ENCODE peak calls at places on chromosomes 4 and X, in four cellular contexts. M is GM12878, A is fibroblast of mammary gland, L is ovary. D is an unnamed sample.

GRCh38 chr4:118765399-118765798 is 70.5 kb downstream of the SEC24D start:
- DNase-seq in A (peak; percentile 99), L (no peak), M (no peak), D (no peak)

GRCh38 chr4:183532823-183533222 is 28.0 kb downstream of the ING2 start:
- DNase-seq in M (no peak), L (no peak), A (peak; percentile 22), D (no peak)

GRCh38 chrX:23503835-23504539 is 163.3 kb upstream of the PRDX4 start:
- DNase-seq in L (no peak), A (peak; percentile 87), M (no peak), D (no peak)

GRCh38 chrX:10512258-10512657 is 108.1 kb downstream of the MID1 start:
- DNase-seq in A (peak; percentile 53), M (no peak), L (no peak), D (no peak)

GRCh38 chr4:168218663-168219062 is 99.9 kb downstream of the DDX60 start:
- DNase-seq in L (no peak), M (no peak), A (peak; percentile 58), D (no peak)

GRCh38 chr4:76611164-76611563 is 176.1 kb downstream of the SHROOM3 start:
- DNase-seq in A (no peak), L (no peak), M (no peak), D (no peak)

GRCh38 chrX:119121341-119121740 is 6.3 kb downstream of the KIAA1210 start:
- DNase-seq in A (peak; percentile 52), L (no peak), M (no peak), D (no peak)

GRCh38 chr4:8657381-8657776 is 64.8 kb downstream of the CPZ start:
- DNase-seq in M (no peak), L (no peak), A (no peak), D (no peak)

GRCh38 chr4:165440415-165440882 is 61.6 kb downstream of the CPE start:
- DNase-seq in M (no peak), L (no peak), A (peak; percentile 80), D (no peak)

GRCh38 chr4:11529625-11530201 is 101.0 kb upstream of the HS3ST1 start:
- DNase-seq in L (no peak), A (peak; percentile 47), M (no peak), D (no peak)

GRCh38 chr4:81811562-81812293 is 340.0 kb upstream of the RASGEF1B start:
- DNase-seq in L (no peak), A (no peak), M (no peak), D (no peak)

GRCh38 chrX:9907645-9908387 is 59.3 kb upstream of the CLDN34 start:
- DNase-seq in M (no peak), A (peak; percentile 81), L (no peak), D (no peak)

GRCh38 chr4:86967061-86967460 is 32.2 kb downstream of the AFF1 start:
- DNase-seq in M (no peak), A (no peak), L (no peak), D (no peak)

GRCh38 chrX:13283968-13284914 is 35.6 kb downstream of the ATXN3L start:
- DNase-seq in M (no peak), L (no peak), A (peak; percentile 89), D (no peak)

GRCh38 chrX:826026-826425 is 195.4 kb downstream of the SHOX start:
- DNase-seq in L (no peak), M (no peak), A (peak; percentile 49), D (no peak)

GRCh38 chrX:37455381-37455780 is 106.2 kb downstream of the PRRG1 start:
- DNase-seq in A (no peak), L (no peak), M (no peak), D (no peak)

GRCh38 chr4:88616275-88616996 is 24.2 kb downstream of the HERC3 start:
- DNase-seq in M (no peak), A (peak; percentile 97), L (no peak), D (no peak)

GRCh38 chr4:17063870-17064269 is 165.4 kb upstream of the LDB2 start:
- DNase-seq in M (no peak), A (peak; percentile 75), L (no peak), D (no peak)

GRCh38 chr4:144350706-144351105 is 210.2 kb upstream of the GYPA start:
- DNase-seq in M (no peak), A (peak; percentile 24), L (no peak), D (no peak)

GRCh38 chr4:78040431-78040830 is 16.7 kb upstream of the FRAS1 start:
- DNase-seq in M (no peak), A (no peak), L (no peak), D (no peak)

GRCh38 chr4:142293536-142293935 is 552.6 kb downstream of the INPP4B start:
- DNase-seq in A (no peak), L (no peak), M (no peak), D (no peak)

GRCh38 chrX:130030826-130031225 is 48.4 kb downstream of the BCORL1 start:
- DNase-seq in A (no peak), M (no peak), L (no peak), D (no peak)

GRCh38 chr4:26782168-26782829 is 78.3 kb upstream of the STIM2 start:
- DNase-seq in M (no peak), A (peak; percentile 18), L (no peak), D (no peak)

GRCh38 chr4:146278986-146279385 is 64.6 kb downstream of the REELD1 start:
- DNase-seq in A (peak; percentile 12), L (no peak), M (no peak), D (no peak)

GRCh38 chrX:2693526-2694002 is 2.5 kb downstream of the CD99 start:
- DNase-seq in L (no peak), M (no peak), A (no peak), D (no peak)

GRCh38 chr4:104064650-104065577 is 345.1 kb upstream of the TACR3 start:
- DNase-seq in A (peak; percentile 34), L (peak; percentile 10), M (peak; percentile 23), D (peak; percentile 11)

GRCh38 chr4:10619220-10619619 is 65.3 kb downstream of the CLNK start:
- DNase-seq in L (no peak), A (peak; percentile 37), M (no peak), D (no peak)

GRCh38 chrX:119325456-119325855 is 73.7 kb upstream of the SLC25A43 start:
- DNase-seq in L (no peak), A (no peak), M (no peak), D (no peak)

GRCh38 chr4:114927881-114928280 is 185.5 kb downstream of the NDST4 start:
- DNase-seq in A (no peak), M (no peak), L (no peak), D (no peak)

GRCh38 chr4:27790911-27791310 is 930.3 kb downstream of the STIM2 start:
- DNase-seq in L (no peak), A (peak; percentile 38), M (no peak), D (no peak)

GRCh38 chrX:16123222-16123786 is at the start of gene GRPR:
- DNase-seq in M (no peak), L (peak; percentile 41), A (peak; percentile 85), D (peak; percentile 38)

GRCh38 chr4:42425146-42426065 is 28.1 kb downstream of the SHISA3 start:
- DNase-seq in A (no peak), L (no peak), M (no peak), D (no peak)

GRCh38 chrX:63686878-63687714 is 97.9 kb downstream of the ARHGEF9 start:
- DNase-seq in A (peak; percentile 77), M (peak; percentile 20), L (no peak), D (peak; percentile 19)

GRCh38 chr4:8015512-8015911 is 75.9 kb upstream of the AFAP1 start:
- DNase-seq in A (peak; percentile 14), M (no peak), L (no peak), D (no peak)

GRCh38 chrX:97389761-97390192 is 506.1 kb downstream of the RPA4 start:
- DNase-seq in L (no peak), M (no peak), A (peak; percentile 88), D (no peak)
- TF ChIP-seq CTCF in L (no peak), M (no peak), A (no peak), D (no peak)

GRCh38 chrX:110532527-110532926 is 173.9 kb downstream of the RTL9 start:
- DNase-seq in A (peak; percentile 31), L (no peak), M (no peak), D (no peak)
- TF ChIP-seq CTCF in A (no peak), L (no peak), M (no peak), D (no peak)

GRCh38 chr4:154018659-154019058 is 229.8 kb upstream of the SFRP2 start:
- DNase-seq in A (no peak), M (no peak), L (no peak), D (no peak)
- TF ChIP-seq CTCF in A (peak; percentile 14), M (no peak), L (no peak), D (no peak)

DNA sequence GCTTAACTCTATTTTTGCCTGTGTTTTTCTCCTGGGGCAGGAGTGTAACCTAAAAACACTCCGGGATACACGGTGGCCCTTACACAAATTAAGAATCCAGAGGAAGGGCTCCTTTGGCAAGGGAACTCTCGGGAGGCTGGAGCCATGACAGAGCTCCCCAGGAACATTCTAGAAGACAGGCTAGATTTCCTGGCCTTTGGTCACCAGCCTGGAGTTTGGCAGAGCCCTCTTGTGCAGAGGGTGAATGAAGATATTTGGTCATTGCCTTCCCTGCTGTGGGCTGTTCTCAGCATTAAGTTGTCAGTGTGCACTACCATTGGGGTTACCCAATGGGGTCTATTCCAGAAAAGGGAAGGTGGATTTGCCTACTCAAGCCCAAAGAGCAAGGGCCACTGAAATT is 53.8 kb upstream of the LNX1 start:
- DNase-seq in L (no peak), A (no peak), M (no peak), D (no peak)
- TF ChIP-seq CTCF in L (no peak), A (no peak), M (no peak), D (no peak)

GRCh38 chrX:84717344-84717743 is 215.1 kb upstream of the HDX start:
- DNase-seq in M (no peak), A (no peak), L (no peak), D (no peak)
- TF ChIP-seq CTCF in M (no peak), A (no peak), L (no peak), D (no peak)

GRCh38 chr4:139768913-139769312 is 103.3 kb downstream of the MGST2 start:
- DNase-seq in A (peak; percentile 24), L (no peak), M (no peak), D (no peak)
- TF ChIP-seq CTCF in A (peak; percentile 32), L (no peak), M (peak; percentile 24), D (no peak)

DNA sequence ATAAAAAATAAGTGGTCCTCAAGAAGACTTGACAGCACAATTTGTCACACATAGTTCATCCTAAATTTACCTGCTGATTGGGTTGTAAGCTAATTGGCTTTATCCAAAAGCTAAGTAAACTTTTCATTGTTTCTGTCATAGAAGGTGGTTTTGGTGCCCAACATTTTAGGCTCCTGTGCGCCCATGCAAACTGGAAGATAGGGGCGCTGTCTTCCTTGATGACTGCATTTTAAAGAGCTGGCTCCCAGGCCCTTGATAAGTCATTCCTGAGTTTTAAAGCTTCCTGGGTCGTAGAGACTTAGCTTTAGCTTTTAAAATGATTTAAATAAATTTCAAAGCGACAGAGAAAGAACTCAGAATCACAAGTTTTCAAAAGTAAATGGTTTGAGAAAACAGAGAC is 625.4 kb upstream of the GALNT7 start:
- DNase-seq in A (no peak), L (no peak), M (no peak), D (no peak)
- TF ChIP-seq CTCF in A (no peak), L (no peak), M (no peak), D (no peak)